ENCODE peak calls at places on chromosomes 4 and X, in five cellular contexts. O is upper lobe of left lung, W is Caco-2, U is hepatocyte, K is left ventricle myocardium inferior. F is an unnamed sample. For H3K9me3, the result is how much of the 10 kb centered on the place peaks cover.

GRCh38 chrX:129654652-129655546 is at the start of gene APLN:
- DNase-seq in O (peak), W (no peak), U (peak), K (peak), F (no peak)

GRCh38 chrX:135531813-135532212 is 11.4 kb downstream of the INTS6L start:
- DNase-seq in O (no peak), W (no peak), U (no peak), K (no peak), F (no peak)

GRCh38 chrX:113545040-113545439 is 704.4 kb upstream of the AMOT start:
- DNase-seq in O (no peak), W (no peak), U (no peak), K (no peak), F (no peak)

GRCh38 chr4:77692847-77693432 is 87.3 kb downstream of the CXCL13 start:
- DNase-seq in O (no peak), W (no peak), U (no peak), K (no peak), F (no peak)

GRCh38 chr4:136741468-136741867 is 790.8 kb downstream of the PCDH18 start:
- DNase-seq in O (no peak), W (no peak), U (no peak), K (no peak), F (no peak)

GRCh38 chrX:11944486-11944885 is 186.4 kb downstream of the MSL3 start:
- DNase-seq in O (no peak), W (peak), U (peak), K (no peak), F (no peak)

GRCh38 chr4:186628058-186628711 is 72.8 kb upstream of the MTNR1A start:
- DNase-seq in O (no peak), W (no peak), U (no peak), K (no peak), F (no peak)

GRCh38 chr4:129526812-129527211 is 430.9 kb downstream of the C4orf33 start:
- DNase-seq in O (no peak), W (no peak), U (no peak), K (no peak), F (no peak)

GRCh38 chr4:119676101-119676500 is 47.5 kb upstream of the PDE5A start:
- DNase-seq in O (no peak), W (no peak), U (no peak), K (no peak), F (no peak)

GRCh38 chr4:40840985-40841571 is 91.3 kb downstream of the NSUN7 start:
- DNase-seq in O (no peak), W (peak), U (peak), K (peak), F (no peak)

GRCh38 chr4:47531241-47531953 is 46.3 kb downstream of the ATP10D start:
- DNase-seq in O (no peak), W (peak), U (peak), K (no peak), F (peak)

GRCh38 chr4:10347281-10347795 is 109.9 kb downstream of the ZNF518B start:
- DNase-seq in O (no peak), W (no peak), U (no peak), K (no peak), F (no peak)

GRCh38 chrX:44042731-44043130 is 69.5 kb upstream of the NDP start:
- DNase-seq in O (no peak), W (no peak), U (no peak), K (no peak), F (no peak)

GRCh38 chrX:30141966-30142365 is 73.4 kb upstream of the MAGEB2 start:
- DNase-seq in O (no peak), W (peak), U (peak), K (no peak), F (no peak)

GRCh38 chrX:101415180-101416130 is 7.4 kb downstream of the HNRNPH2 start:
- DNase-seq in O (no peak), W (no peak), U (peak), K (no peak), F (no peak)

GRCh38 chr4:188372856-188373255 is 233.6 kb downstream of the TRIML1 start:
- DNase-seq in O (no peak), W (peak), U (peak), K (no peak), F (no peak)

GRCh38 chrX:15143050-15143824 is 126.6 kb downstream of the ASB9 start:
- DNase-seq in O (no peak), W (peak), U (peak), K (peak), F (no peak)

GRCh38 chrX:10240918-10241317 is 84.1 kb downstream of the CLCN4 start:
- DNase-seq in O (no peak), W (no peak), U (no peak), K (no peak), F (no peak)

GRCh38 chr4:57044996-57045395 is 65.2 kb downstream of the IGFBP7 start:
- DNase-seq in O (no peak), W (no peak), U (no peak), K (no peak), F (no peak)

GRCh38 chrX:51336584-51336983 is 4.0 kb downstream of the NUDT10 start:
- DNase-seq in O (no peak), W (peak), U (peak), K (no peak), F (no peak)

GRCh38 chr4:154578919-154579318 is 11.6 kb downstream of the FGA start:
- DNase-seq in O (no peak), W (no peak), U (no peak), K (no peak), F (no peak)

GRCh38 chrX:150269613-150270254 is 93.4 kb upstream of the MAMLD1 start:
- DNase-seq in O (no peak), W (peak), U (peak), K (no peak), F (no peak)

GRCh38 chr4:102196221-102196620 is 149.1 kb downstream of the SLC39A8 start:
- DNase-seq in O (no peak), W (no peak), U (no peak), K (no peak), F (no peak)

GRCh38 chr4:8099981-8100464 is 58.6 kb downstream of the ABLIM2 start:
- DNase-seq in O (no peak), W (no peak), U (no peak), K (no peak), F (no peak)

GRCh38 chrX:10173331-10173900 is 16.6 kb downstream of the CLCN4 start:
- DNase-seq in O (no peak), W (peak), U (peak), K (no peak), F (no peak)

GRCh38 chr4:139853309-139853708 is 187.7 kb downstream of the MGST2 start:
- DNase-seq in O (no peak), W (peak), U (no peak), K (no peak), F (no peak)

GRCh38 chr4:181528570-181529184 is 714.5 kb upstream of the TENM3 start:
- DNase-seq in O (no peak), W (peak), U (peak), K (peak), F (no peak)

GRCh38 chr4:122783301-122784215 is 43.1 kb upstream of the FGF2 start:
- DNase-seq in O (no peak), W (peak), U (peak), K (peak), F (no peak)

GRCh38 chrX:104742345-104742744 is 176.3 kb downstream of the IL1RAPL2 start:
- DNase-seq in O (no peak), W (no peak), U (no peak), K (no peak), F (no peak)

GRCh38 chr4:38313999-38314561 is 349.9 kb upstream of the KLF3 start:
- DNase-seq in O (no peak), W (no peak), U (peak), K (no peak), F (no peak)

GRCh38 chrX:88202149-88202548 is 544.9 kb upstream of the CPXCR1 start:
- DNase-seq in O (no peak), W (no peak), U (no peak), K (no peak), F (no peak)

GRCh38 chr4:164731827-164732474 is 22.0 kb upstream of the SMIM31 start:
- DNase-seq in O (no peak), W (peak), U (peak), K (peak), F (peak)

GRCh38 chr4:85940131-85940530 is 419.7 kb downstream of the MAPK10 start:
- DNase-seq in O (no peak), W (no peak), U (no peak), K (no peak), F (no peak)

GRCh38 chr4:89357346-89357745 is 49.7 kb upstream of the GPRIN3 start:
- DNase-seq in O (no peak), W (no peak), U (no peak), K (no peak), F (no peak)

GRCh38 chrX:70769659-70770232 is 138.8 kb downstream of the TEX11 start:
- DNase-seq in O (no peak), W (no peak), U (no peak), K (no peak), F (no peak)

GRCh38 chr4:125433453-125433852 is 118.7 kb downstream of the FAT4 start:
- DNase-seq in O (no peak), W (no peak), U (no peak), K (no peak), F (no peak)

GRCh38 chrX:68511255-68511654 is 12.4 kb downstream of the YIPF6 start:
- DNase-seq in O (no peak), W (no peak), U (peak), K (no peak), F (no peak)

GRCh38 chr4:28250646-28251045 is 1390.0 kb downstream of the STIM2 start:
- DNase-seq in O (no peak), W (no peak), U (no peak), K (no peak), F (no peak)

DNA sequence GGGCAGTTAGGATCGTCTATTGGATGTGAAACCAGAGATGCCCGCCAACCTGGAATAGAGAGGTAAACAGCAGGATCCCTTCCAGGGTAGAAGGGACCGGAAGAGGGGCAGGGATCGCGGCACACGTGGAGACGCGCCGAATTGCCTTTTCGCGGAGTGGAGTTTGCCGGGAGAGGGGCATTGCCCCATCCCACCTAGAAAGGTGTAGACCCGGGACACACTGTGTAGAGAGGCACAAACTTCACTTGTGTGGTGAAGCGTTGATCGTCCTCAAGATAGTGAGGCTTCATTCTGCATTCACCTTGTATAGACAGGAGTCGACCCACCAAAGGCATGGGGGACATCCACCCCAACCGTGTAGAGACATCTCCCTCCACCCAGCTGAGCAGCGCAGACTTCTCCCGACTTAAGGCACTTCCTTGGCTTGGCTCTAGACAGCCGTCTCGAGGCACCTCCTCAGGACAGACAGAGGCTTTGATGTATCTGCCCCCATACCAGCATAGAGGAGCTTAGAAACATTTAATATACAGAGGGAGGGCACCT is 410 bp downstream of the GNL3L start:
- DNase-seq in O (no peak), W (no peak), U (no peak), K (no peak), F (no peak)
- H3K9me3 ChIP-seq in O (under half), W (under half), U (under half), K (under half), F (under half)

GRCh38 chr4:166400270-166400894 is 527.3 kb downstream of the TLL1 start:
- DNase-seq in O (no peak), W (no peak), U (no peak), K (no peak), F (no peak)
- H3K9me3 ChIP-seq in O (under half), W (under half), U (under half), K (under half), F (under half)

GRCh38 chrX:152155766-152156310 is 17.5 kb upstream of the MAGEA10 start:
- DNase-seq in O (no peak), W (no peak), U (no peak), K (no peak), F (no peak)

GRCh38 chrX:152157042-152157441 is 18.7 kb upstream of the MAGEA10 start:
- DNase-seq in O (no peak), W (no peak), U (no peak), K (no peak), F (no peak)

GRCh38 chrX:152149648-152150047 is 11.3 kb upstream of the MAGEA10 start:
- DNase-seq in O (no peak), W (no peak), U (no peak), K (no peak), F (no peak)

DNA sequence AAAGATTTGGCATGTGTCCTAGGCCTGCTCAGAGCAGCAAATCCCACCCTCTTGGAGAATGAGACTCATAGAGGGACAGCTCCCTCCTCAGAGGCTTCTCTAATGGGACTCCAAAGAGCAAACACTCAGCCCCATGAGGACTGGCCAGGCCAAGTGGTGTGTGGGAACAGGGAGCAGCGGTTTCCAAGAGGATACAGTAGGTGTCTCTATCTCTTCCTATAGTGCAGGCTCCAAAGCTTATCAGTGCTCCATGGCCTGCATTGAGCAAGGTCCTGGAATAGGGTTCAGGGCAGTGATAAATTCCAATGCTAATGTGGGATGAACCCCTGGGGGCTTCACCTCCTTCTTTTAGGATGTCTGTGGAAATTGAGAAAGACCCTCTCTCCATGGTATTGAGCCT is 15.7 kb upstream of the MAGEA10 start:
- DNase-seq in O (no peak), W (no peak), U (no peak), K (no peak), F (no peak)
- H3K9me3 ChIP-seq in O (under half), W (under half), U (under half), K (under half), F (under half)

DNA sequence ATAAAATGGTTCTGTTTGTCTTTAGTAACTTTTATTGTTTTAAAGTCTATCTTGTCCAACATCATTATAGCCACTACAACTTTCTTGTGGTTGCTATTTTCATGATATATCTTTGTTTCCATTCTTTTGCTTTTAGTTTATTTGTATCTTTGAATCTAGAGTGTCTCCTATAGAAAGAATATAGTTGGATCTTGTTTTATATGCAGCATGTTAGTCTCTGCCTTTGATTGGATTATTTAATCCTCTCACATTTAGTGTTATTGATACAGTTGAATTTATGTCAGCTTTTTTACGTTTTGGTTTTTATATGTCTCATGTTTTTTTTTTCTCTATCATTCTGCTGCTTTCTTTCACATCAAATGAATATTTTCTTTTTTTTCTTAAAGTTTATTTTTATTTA is 98.1 kb downstream of the VSIG4 start:
- DNase-seq in O (no peak), W (no peak), U (no peak), K (no peak), F (no peak)
- H3K9me3 ChIP-seq in O (under half), W (under half), U (under half), K (under half), F (under half)

GRCh38 chr4:25536577-25537325 is 118.9 kb upstream of the SLC34A2 start:
- DNase-seq in O (no peak), W (no peak), U (no peak), K (no peak), F (no peak)

GRCh38 chr4:25535701-25536473 is 119.8 kb upstream of the SLC34A2 start:
- DNase-seq in O (no peak), W (no peak), U (no peak), K (no peak), F (no peak)

GRCh38 chr4:25533237-25533636 is 122.4 kb upstream of the SLC34A2 start:
- DNase-seq in O (no peak), W (no peak), U (no peak), K (no peak), F (no peak)

GRCh38 chr4:25532579-25532978 is 123.1 kb upstream of the SLC34A2 start:
- DNase-seq in O (no peak), W (no peak), U (no peak), K (no peak), F (no peak)

DNA sequence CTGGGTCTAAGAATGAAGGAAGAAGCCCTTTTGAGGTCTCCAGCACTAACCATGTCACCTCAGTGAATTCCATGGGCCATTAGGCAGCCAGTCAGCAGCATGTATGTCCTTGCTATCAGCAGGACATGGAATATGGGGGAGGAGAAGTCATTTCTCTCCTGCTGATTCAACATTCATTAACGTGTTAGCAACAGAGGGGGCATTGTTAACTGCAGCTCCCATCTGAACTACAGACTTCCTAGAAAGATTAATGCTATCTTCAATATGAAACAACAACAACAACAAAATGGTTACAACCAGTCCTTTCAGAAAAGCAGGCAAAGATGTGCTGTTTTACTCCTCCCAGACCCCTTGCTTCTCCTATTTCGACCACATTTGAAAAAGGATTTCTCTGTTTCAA is 120.4 kb upstream of the SLC34A2 start:
- DNase-seq in O (no peak), W (no peak), U (no peak), K (no peak), F (no peak)
- H3K9me3 ChIP-seq in O (under half), W (under half), U (under half), K (under half), F (under half)

DNA sequence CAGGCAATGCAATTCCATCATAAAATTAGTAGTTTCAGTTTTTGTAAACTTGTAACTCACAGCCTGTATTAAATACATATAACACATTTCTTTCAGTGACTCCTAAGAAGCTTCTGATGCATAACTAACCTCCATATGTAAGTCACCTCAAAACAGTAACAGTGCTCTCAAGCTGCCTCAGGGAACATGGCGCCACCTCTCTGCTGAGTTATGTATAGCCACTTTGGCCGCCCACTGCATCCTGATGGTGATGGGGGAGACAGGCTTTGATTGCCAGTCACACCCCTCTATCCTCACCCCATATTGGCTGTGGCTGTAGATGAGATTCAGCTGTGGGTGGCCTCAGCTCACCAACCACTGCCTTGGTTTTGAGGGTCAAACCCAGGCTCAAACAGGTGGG is 54.3 kb downstream of the LRBA start:
- DNase-seq in O (no peak), W (no peak), U (peak), K (no peak), F (no peak)
- H3K9me3 ChIP-seq in O (under half), W (under half), U (under half), K (under half), F (under half)

F was measured in T-helper 17 cell.